ENCODE peak calls at places on chromosomes 2 and 18, in seven cellular contexts. L is T-helper 1 cell; E is stimulated activated CD4-positive, alpha-beta T cell treated with anti-CD3 and anti-CD28 coated beads, Interleukin-15, amount 100 ng/mL, for 1 hour; K is C1 segment of cervical spinal cord; C is stimulated activated CD8-positive, alpha-beta memory T cell treated with anti-CD3 and anti-CD28 coated beads, Interleukin-15, amount 100 ng/mL, for 24 hours; M is amniotic stem cell; I is fibroblast of the aortic adventitia. J is an unnamed sample.
A peak's percentile ranks its signal among the peaks of the same experiment; 100 is the strongest.

GRCh38 chr2:158072361-158072760 is 29.3 kb upstream of the UPP2 start:
- DNase-seq in K (no peak), I (no peak), M (no peak), E (no peak), C (no peak), L (no peak), J (no peak)

GRCh38 chr18:48039769-48040215 is 109.3 kb upstream of the SMAD2 start:
- DNase-seq in E (no peak), K (no peak), M (no peak), C (no peak), L (no peak), I (no peak), J (no peak)

GRCh38 chr2:64325477-64325851 is 128.5 kb upstream of the LGALSL start:
- DNase-seq in L (peak; percentile 63), C (no peak), E (no peak), K (no peak), I (no peak), M (no peak), J (no peak)

GRCh38 chr2:216222650-216223352 is 113.7 kb downstream of the XRCC5 start:
- DNase-seq in I (peak; percentile 55), L (peak; percentile 27), E (no peak), K (no peak), M (no peak), C (no peak), J (no peak)

GRCh38 chr2:11175293-11175795 is 20.1 kb downstream of the SLC66A3 start:
- DNase-seq in K (no peak), M (peak; percentile 6), L (no peak), E (no peak), C (no peak), I (peak; percentile 44), J (no peak)

GRCh38 chr2:131584380-131584779 is 56.7 kb downstream of the CCDC74A start:
- DNase-seq in C (no peak), I (no peak), L (no peak), E (no peak), K (no peak), M (no peak), J (no peak)

GRCh38 chr2:105235388-105236059 is 6.0 kb upstream of the GPR45 start:
- DNase-seq in I (peak; percentile 84), K (no peak), M (peak; percentile 86), E (peak; percentile 10), L (peak; percentile 33), C (peak; percentile 27), J (peak; percentile 39)

GRCh38 chr18:72700961-72701710 is 157.0 kb upstream of the CBLN2 start:
- DNase-seq in I (peak; percentile 8), C (no peak), E (no peak), K (no peak), L (no peak), M (peak; percentile 30), J (no peak)

GRCh38 chr2:170739048-170739447 is 23.9 kb downstream of the SP5 start:
- DNase-seq in K (no peak), I (peak; percentile 89), C (no peak), E (no peak), L (no peak), M (peak; percentile 59), J (no peak)

GRCh38 chr2:48428449-48428848 is 101.5 kb upstream of the STON1 start:
- DNase-seq in E (no peak), M (no peak), I (no peak), L (no peak), C (no peak), K (no peak), J (no peak)

GRCh38 chr2:187612857-187613256 is 58.6 kb upstream of the TFPI start:
- DNase-seq in E (no peak), C (no peak), I (no peak), K (no peak), L (no peak), M (no peak), J (no peak)

GRCh38 chr2:23411752-23412431 is 26.9 kb downstream of the KLHL29 start:
- DNase-seq in L (no peak), K (no peak), E (no peak), M (peak; percentile 56), C (no peak), I (peak; percentile 97), J (no peak)

GRCh38 chr2:148615446-148615845 is 29.1 kb upstream of the EPC2 start:
- DNase-seq in I (no peak), M (no peak), C (no peak), K (no peak), L (no peak), E (no peak), J (no peak)

GRCh38 chr18:44777429-44778192 is 96.9 kb downstream of the SETBP1 start:
- DNase-seq in K (no peak), L (no peak), M (no peak), C (no peak), I (peak; percentile 49), E (no peak), J (no peak)

GRCh38 chr2:73210696-73211095 is 3.3 kb upstream of the SMYD5 start:
- DNase-seq in K (no peak), C (no peak), L (no peak), I (no peak), M (no peak), E (no peak), J (no peak)

J was measured in CMK.